ENCODE peak calls at places on chromosomes 12 and 14, in six cellular contexts. U is IMR-90; F is activated naive CD4-positive, alpha-beta T cell; C is smooth muscle cell of the brain vasculature; E is NCI-H748 treated with DMSO at 0.1 percent for 48 hours; N is T follicular helper cell. Y is an unnamed sample.

GRCh38 chr14:28690029-28690683 is 76.4 kb upstream of the FOXG1 start:
- DNase-seq in U (no peak), F (no peak), C (no peak), E (peak; percentile 90), N (no peak), Y (peak; percentile 74)

GRCh38 chr14:104461676-104462443 is 117.7 kb upstream of the C14orf180 start:
- DNase-seq in U (no peak), F (no peak), C (no peak), E (peak; percentile 5), N (no peak), Y (no peak)

GRCh38 chr12:131204416-131205311 is 251.0 kb downstream of the ADGRD1 start:
- DNase-seq in U (no peak), F (no peak), C (no peak), E (no peak), N (no peak), Y (no peak)

GRCh38 chr14:105974902-105975301 is 448.5 kb downstream of the TMEM121 start:
- DNase-seq in U (no peak), F (peak; percentile 57), C (no peak), E (no peak), N (peak; percentile 55), Y (no peak)

GRCh38 chr12:119014368-119014767 is 33.0 kb downstream of the SRRM4 start:
- DNase-seq in U (no peak), F (no peak), C (no peak), E (no peak), N (no peak), Y (no peak)

GRCh38 chr12:117662620-117663395 is 301.4 kb upstream of the NOS1 start:
- DNase-seq in U (no peak), F (no peak), C (no peak), E (no peak), N (no peak), Y (no peak)

GRCh38 chr12:47419500-47419899 is 286.3 kb downstream of the RPAP3 start:
- DNase-seq in U (peak; percentile 79), F (no peak), C (no peak), E (no peak), N (no peak), Y (no peak)

GRCh38 chr12:95197636-95198035 is 19.6 kb downstream of the FGD6 start:
- DNase-seq in U (no peak), F (no peak), C (no peak), E (no peak), N (no peak), Y (no peak)

GRCh38 chr14:105617201-105617777 is 90.9 kb downstream of the TMEM121 start:
- DNase-seq in U (no peak), F (no peak), C (no peak), E (no peak), N (no peak), Y (no peak)

GRCh38 chr14:90645842-90646443 is 170.3 kb downstream of the TTC7B start:
- DNase-seq in U (peak; percentile 60), F (no peak), C (no peak), E (no peak), N (no peak), Y (no peak)

GRCh38 chr12:97837401-97837800 is 374.8 kb downstream of the RMST start:
- DNase-seq in U (no peak), F (no peak), C (no peak), E (no peak), N (no peak), Y (no peak)